ENCODE peak calls at places on chromosomes 13 and 19, in seven cellular contexts. C is GM12878, I is HCT116, R is K562, V is H1, B is HepG2, F is SK-N-SH. X is an unnamed sample.
A peak's percentile ranks its signal among the peaks of the same experiment; 100 is the strongest.

GRCh38 chr13:26872444-26873173 is 112.0 kb upstream of the GPR12 start:
- DNase-seq in C (no peak), I (peak; percentile 24), R (peak; percentile 59), V (peak; percentile 43), B (peak; percentile 31), F (peak; percentile 74), X (peak; percentile 33)

GRCh38 chr13:24243311-24243710 is 66.1 kb upstream of the C1QTNF9 start:
- DNase-seq in C (no peak), I (no peak), R (no peak), V (no peak), B (no peak), F (no peak), X (no peak)

GRCh38 chr19:6983448-6983847 is 37.8 kb downstream of the MBD3L2B start:
- DNase-seq in C (no peak), I (no peak), R (no peak), V (no peak), B (no peak), F (no peak), X (no peak)

GRCh38 chr13:100439247-100439955 is 149.2 kb downstream of the GGACT start:
- DNase-seq in C (no peak), I (no peak), R (no peak), V (peak; percentile 25), B (no peak), F (no peak), X (no peak)

GRCh38 chr19:49997709-49998108 is 27.5 kb downstream of the VRK3 start:
- DNase-seq in C (peak; percentile 26), I (peak; percentile 49), R (peak; percentile 83), V (no peak), B (peak; percentile 56), F (peak; percentile 78), X (peak; percentile 61)

GRCh38 chr19:17234911-17235617 is 9.0 kb downstream of the OCEL1 start:
- DNase-seq in C (no peak), I (no peak), R (peak; percentile 77), V (no peak), B (no peak), F (peak; percentile 86), X (no peak)

GRCh38 chr13:72258340-72258981 is 391.5 kb upstream of the DACH1 start:
- DNase-seq in C (no peak), I (no peak), R (no peak), V (peak; percentile 23), B (no peak), F (no peak), X (no peak)

GRCh38 chr19:12293771-12294307 is 844 bp downstream of the ZNF44 start:
- DNase-seq in C (peak; percentile 51), I (peak; percentile 52), R (peak; percentile 30), V (peak; percentile 27), B (peak; percentile 93), F (peak; percentile 69), X (peak; percentile 32)

GRCh38 chr13:84543976-84544375 is 661.7 kb upstream of the SLITRK1 start:
- DNase-seq in C (no peak), I (no peak), R (no peak), V (no peak), B (no peak), F (no peak), X (no peak)

GRCh38 chr13:108878732-108879131 is 249.3 kb downstream of the MYO16 start:
- DNase-seq in C (no peak), I (no peak), R (no peak), V (no peak), B (no peak), F (no peak), X (no peak)

GRCh38 chr19:5683177-5683886 is 2.5 kb downstream of the HSD11B1L start:
- DNase-seq in C (no peak), I (no peak), R (no peak), V (no peak), B (no peak), F (no peak), X (no peak)

GRCh38 chr13:51068501-51068900 is 42.6 kb downstream of the C13orf42 start:
- DNase-seq in C (no peak), I (no peak), R (no peak), V (no peak), B (no peak), F (no peak), X (no peak)

GRCh38 chr13:92137519-92137918 is 739.1 kb downstream of the GPC5 start:
- DNase-seq in C (no peak), I (no peak), R (no peak), V (no peak), B (no peak), F (no peak), X (no peak)

GRCh38 chr19:36891768-36892357 is 24.2 kb downstream of the ZNF829 start:
- DNase-seq in C (no peak), I (no peak), R (no peak), V (no peak), B (no peak), F (no peak), X (no peak)

GRCh38 chr19:23470873-23471555 is 75.7 kb upstream of the ZNF91 start:
- DNase-seq in C (no peak), I (no peak), R (no peak), V (no peak), B (no peak), F (peak; percentile 3), X (no peak)

GRCh38 chr19:11659612-11660011 is 62.3 kb downstream of the ZNF627 start:
- DNase-seq in C (no peak), I (no peak), R (peak; percentile 46), V (no peak), B (peak; percentile 15), F (peak; percentile 51), X (peak; percentile 53)

GRCh38 chr19:2223959-2224358 is 12.2 kb downstream of the PLEKHJ1 start:
- DNase-seq in C (no peak), I (no peak), R (no peak), V (no peak), B (no peak), F (no peak), X (no peak)

GRCh38 chr19:33773704-33774624 is 22.7 kb upstream of the KCTD15 start:
- DNase-seq in C (no peak), I (no peak), R (no peak), V (no peak), B (no peak), F (peak; percentile 65), X (no peak)

GRCh38 chr13:35472308-35473008 is 4.0 kb downstream of the MAB21L1 start:
- DNase-seq in C (no peak), I (no peak), R (no peak), V (no peak), B (no peak), F (peak; percentile 52), X (no peak)

GRCh38 chr19:15014579-15014978 is 34.7 kb upstream of the CASP14 start:
- DNase-seq in C (no peak), I (no peak), R (peak; percentile 78), V (no peak), B (no peak), F (no peak), X (peak; percentile 44)
- TF ChIP-seq JUND in C (no peak), I (no peak), R (no peak), V (no peak), B (no peak), F (no peak), X (no peak)

DNA sequence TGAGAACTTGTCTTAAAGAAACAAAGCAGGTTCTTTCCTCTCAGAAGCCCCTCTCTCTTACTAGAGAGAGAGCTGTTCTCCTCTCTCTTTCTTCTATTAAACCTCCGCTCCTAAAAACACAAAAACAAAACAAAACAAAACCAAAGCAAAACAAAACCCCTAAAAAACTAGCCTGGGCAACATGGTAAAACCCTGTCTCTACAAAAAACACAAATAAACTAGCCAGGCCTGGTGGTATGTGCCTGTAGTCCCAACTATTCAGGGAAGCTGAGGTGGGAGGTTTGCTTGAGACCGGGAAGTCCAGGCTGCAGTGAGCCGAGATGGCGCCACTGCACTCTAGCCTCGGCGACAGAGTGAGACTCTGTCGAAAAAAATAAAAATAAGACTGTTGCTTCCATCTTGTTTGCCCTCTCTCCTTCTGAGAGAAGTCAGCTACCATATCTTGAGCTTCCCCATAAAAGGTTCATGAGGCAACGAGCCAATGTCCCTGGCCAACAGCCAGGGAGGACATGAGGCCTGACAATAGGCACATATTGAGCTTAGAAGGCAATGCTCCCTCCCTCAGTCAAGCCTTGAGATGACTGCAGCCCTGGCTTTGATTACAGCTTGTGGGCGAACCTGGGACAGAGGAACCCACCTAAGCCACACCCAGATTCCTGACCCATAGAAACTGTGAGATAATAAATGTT is 17.5 kb upstream of the FLT3 start:
- DNase-seq in C (no peak), I (no peak), R (no peak), V (no peak), B (no peak), F (no peak), X (no peak)
- TF ChIP-seq JUND in C (no peak), I (no peak), R (no peak), V (no peak), B (no peak), F (no peak), X (no peak)

DNA sequence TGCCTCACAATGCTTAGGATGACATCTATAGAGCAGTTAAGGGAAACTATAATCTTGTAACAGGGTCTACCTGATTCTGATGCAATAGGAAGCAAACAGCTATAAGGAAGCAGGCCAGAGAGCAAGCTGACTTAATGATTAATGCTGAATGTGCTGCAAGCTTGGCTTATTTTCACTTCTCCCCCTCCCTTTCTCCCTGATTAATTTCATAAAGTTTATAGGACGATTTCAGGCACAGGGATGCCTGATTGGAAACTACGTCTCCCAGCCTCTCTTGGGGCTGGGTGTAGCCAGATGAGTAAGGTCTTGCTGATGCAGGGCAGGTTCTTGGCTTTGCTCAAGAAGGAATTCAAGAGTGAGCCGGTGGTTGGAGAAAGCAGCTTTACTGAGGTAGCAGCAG is 82.8 kb upstream of the MRI1 start:
- DNase-seq in C (no peak), I (no peak), R (no peak), V (no peak), B (no peak), F (no peak), X (no peak)
- TF ChIP-seq JUND in C (no peak), I (no peak), R (no peak), V (no peak), B (no peak), F (no peak), X (no peak)

GRCh38 chr19:39969681-39970423 is 1.1 kb upstream of the PSMC4 start:
- DNase-seq in C (no peak), I (no peak), R (no peak), V (no peak), B (no peak), F (no peak), X (no peak)

GRCh38 chr19:39967561-39967960 is 3.4 kb upstream of the PSMC4 start:
- DNase-seq in C (no peak), I (no peak), R (no peak), V (no peak), B (no peak), F (no peak), X (no peak)

GRCh38 chr19:39970424-39970673 is 616 bp upstream of the PSMC4 start:
- DNase-seq in C (peak; percentile 24), I (no peak), R (no peak), V (no peak), B (no peak), F (no peak), X (no peak)

GRCh38 chr19:39969266-39969665 is 1.7 kb upstream of the PSMC4 start:
- DNase-seq in C (no peak), I (no peak), R (no peak), V (no peak), B (peak; percentile 14), F (no peak), X (no peak)

DNA sequence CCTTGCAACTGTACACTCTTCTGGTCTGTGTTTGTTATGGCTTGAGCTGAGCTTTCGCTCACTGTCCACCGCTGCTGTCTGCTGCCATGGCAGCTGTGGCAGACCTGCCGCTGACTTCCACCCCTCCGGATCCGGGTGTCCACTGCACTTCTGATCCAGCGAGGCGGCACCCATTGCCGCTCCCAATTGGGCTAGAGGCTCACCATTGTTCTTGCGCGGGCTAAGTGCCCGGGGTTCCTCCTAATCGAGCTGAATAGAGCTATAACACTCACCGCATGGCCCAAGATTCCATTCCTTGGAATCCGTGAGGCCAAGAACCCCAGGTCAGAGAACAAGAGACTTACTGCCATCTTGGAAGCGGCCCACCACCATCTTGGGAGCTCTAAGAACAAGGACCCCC is 2.2 kb upstream of the PSMC4 start:
- DNase-seq in C (no peak), I (no peak), R (no peak), V (no peak), B (no peak), F (no peak), X (no peak)
- TF ChIP-seq JUND in C (no peak), I (no peak), R (no peak), V (no peak), B (no peak), F (no peak), X (no peak)

X was measured in T47D.